ENCODE peak calls at places on chromosomes 4 and X, in six cellular contexts. P is heart right ventricle; L is body of pancreas; Z is omental fat pad; S is activated naive CD8-positive, alpha-beta T cell treated with anti-CD3 and anti-CD28 coated beads, Interleukin-2, amount 10 ng/mL, durations not matched to agents 7 days and 5 days; C is heart left ventricle. T is an unnamed sample.
A peak's percentile ranks its signal among the peaks of the same experiment; 100 is the strongest.

GRCh38 chr4:139266583-139267257 is 13.3 kb downstream of the MGARP start:
- ATAC-seq in P (peak; percentile 92), L (peak; percentile 68), Z (peak; percentile 89), S (peak; percentile 94), C (peak; percentile 89), T (peak; percentile 85)

GRCh38 chr4:168811793-168812651 is 198.0 kb downstream of the CBR4 start:
- ATAC-seq in P (no peak), L (no peak), Z (no peak), S (no peak), C (no peak), T (no peak)

GRCh38 chrX:129511689-129512088 is 11.6 kb downstream of the SMARCA1 start:
- ATAC-seq in P (no peak), L (no peak), Z (no peak), S (no peak), C (no peak), T (no peak)

GRCh38 chr4:40323866-40324265 is 11.3 kb upstream of the CHRNA9 start:
- ATAC-seq in P (no peak), L (no peak), Z (no peak), S (no peak), C (no peak), T (no peak)

GRCh38 chrX:11664211-11664888 is 1.4 kb downstream of the ARHGAP6 start:
- ATAC-seq in P (peak; percentile 38), L (no peak), Z (no peak), S (no peak), C (no peak), T (peak; percentile 17)

GRCh38 chr4:14924080-14924916 is 78.0 kb upstream of the CPEB2 start:
- ATAC-seq in P (no peak), L (peak; percentile 9), Z (no peak), S (peak; percentile 61), C (no peak), T (peak; percentile 17)

GRCh38 chr4:153539058-153539826 is 73.1 kb downstream of the TMEM131L start:
- ATAC-seq in P (peak; percentile 43), L (peak; percentile 87), Z (no peak), S (no peak), C (no peak), T (peak; percentile 6)

GRCh38 chrX:19906293-19906692 is 18.9 kb upstream of the SH3KBP1 start:
- ATAC-seq in P (no peak), L (no peak), Z (no peak), S (no peak), C (no peak), T (no peak)

GRCh38 chrX:97330150-97330549 is 446.4 kb downstream of the RPA4 start:
- ATAC-seq in P (no peak), L (no peak), Z (no peak), S (no peak), C (no peak), T (no peak)

GRCh38 chrX:22800360-22800759 is 199.4 kb upstream of the DDX53 start:
- ATAC-seq in P (no peak), L (no peak), Z (peak; percentile 48), S (no peak), C (no peak), T (no peak)

GRCh38 chr4:42627887-42628646 is 28.8 kb downstream of the ATP8A1 start:
- ATAC-seq in P (peak; percentile 99), L (peak; percentile 99), Z (peak; percentile 54), S (peak; percentile 85), C (peak; percentile 97), T (peak; percentile 86)

GRCh38 chr4:87235020-87235671 is 14.7 kb upstream of the KLHL8 start:
- ATAC-seq in P (no peak), L (no peak), Z (no peak), S (no peak), C (no peak), T (no peak)

GRCh38 chr4:172725581-172725980 is 443.0 kb upstream of the GALNT7 start:
- ATAC-seq in P (no peak), L (peak; percentile 56), Z (no peak), S (no peak), C (no peak), T (no peak)

GRCh38 chrX:3346436-3347329 is at the start of gene MXRA5:
- ATAC-seq in P (peak; percentile 50), L (peak; percentile 13), Z (peak; percentile 35), S (no peak), C (no peak), T (no peak)

GRCh38 chr4:70183940-70184246 is 11.6 kb upstream of the ODAM start:
- ATAC-seq in P (no peak), L (no peak), Z (no peak), S (no peak), C (no peak), T (no peak)

GRCh38 chrX:44927398-44927797 is 54.4 kb downstream of the KDM6A start:
- ATAC-seq in P (no peak), L (no peak), Z (no peak), S (no peak), C (no peak), T (no peak)

GRCh38 chrX:69489625-69490024 is 14.5 kb upstream of the NALF2 start:
- ATAC-seq in P (no peak), L (no peak), Z (no peak), S (no peak), C (no peak), T (no peak)